ENCODE peak calls at places on chromosomes 12 and 14, in eight cellular contexts. L, X, N, V, H, P, F and E are unnamed samples.

GRCh38 chr14:101713641-101714349 is 47.7 kb upstream of the PPP2R5C start:
- DNase-seq in L (no peak), X (no peak), N (no peak), V (no peak), H (no peak), P (no peak), F (no peak), E (no peak)

GRCh38 chr14:105364100-105364708 is 34.1 kb upstream of the TEX22 start:
- DNase-seq in L (peak; percentile 22), X (peak; percentile 31), N (no peak), V (no peak), H (no peak), P (peak; percentile 95), F (peak; percentile 47), E (peak; percentile 88)

GRCh38 chr14:79465651-79466050 is 745.7 kb downstream of the DIO2 start:
- DNase-seq in L (no peak), X (no peak), N (no peak), V (no peak), H (no peak), P (no peak), F (no peak), E (no peak)

GRCh38 chr12:64412458-64412857 is 8.3 kb downstream of the XPOT start:
- DNase-seq in L (no peak), X (no peak), N (no peak), V (no peak), H (no peak), P (no peak), F (no peak), E (no peak)

GRCh38 chr12:94312388-94312787 is 147.3 kb downstream of the CEP83 start:
- DNase-seq in L (no peak), X (no peak), N (no peak), V (no peak), H (no peak), P (no peak), F (no peak), E (no peak)

GRCh38 chr12:81354327-81354932 is 276.6 kb downstream of the ACSS3 start:
- DNase-seq in L (no peak), X (no peak), N (no peak), V (no peak), H (no peak), P (no peak), F (no peak), E (no peak)

GRCh38 chr14:103185051-103186027 is 62.1 kb downstream of the TNFAIP2 start:
- DNase-seq in L (no peak), X (no peak), N (no peak), V (peak; percentile 54), H (no peak), P (peak; percentile 65), F (no peak), E (no peak)

GRCh38 chr14:102819790-102820330 is 42.6 kb downstream of the TRAF3 start:
- DNase-seq in L (no peak), X (no peak), N (no peak), V (no peak), H (no peak), P (no peak), F (no peak), E (no peak)

GRCh38 chr14:68632591-68632895 is 160.3 kb downstream of the ZFP36L1 start:
- DNase-seq in L (no peak), X (no peak), N (no peak), V (no peak), H (no peak), P (no peak), F (no peak), E (no peak)

GRCh38 chr14:20612403-20612802 is 21.2 kb upstream of the RNASE12 start:
- DNase-seq in L (no peak), X (no peak), N (no peak), V (no peak), H (no peak), P (no peak), F (no peak), E (no peak)

GRCh38 chr12:52514471-52515318 is 5.5 kb downstream of the KRT5 start:
- DNase-seq in L (no peak), X (no peak), N (peak; percentile 3), V (no peak), H (no peak), P (no peak), F (no peak), E (peak; percentile 60)

GRCh38 chr14:27750096-27750495 is 1016.5 kb upstream of the FOXG1 start:
- DNase-seq in L (no peak), X (no peak), N (no peak), V (no peak), H (no peak), P (no peak), F (no peak), E (no peak)

GRCh38 chr12:125351788-125352187 is 286.6 kb downstream of the AACS start:
- DNase-seq in L (no peak), X (no peak), N (no peak), V (no peak), H (no peak), P (no peak), F (no peak), E (no peak)

GRCh38 chr14:105889666-105890473 is 363.5 kb downstream of the TMEM121 start:
- DNase-seq in L (peak; percentile 2), X (no peak), N (no peak), V (no peak), H (no peak), P (peak; percentile 80), F (peak; percentile 4), E (peak; percentile 35)

GRCh38 chr12:100553851-100554404 is 19.6 kb upstream of the GAS2L3 start:
- DNase-seq in L (peak; percentile 32), X (no peak), N (no peak), V (peak; percentile 16), H (no peak), P (no peak), F (no peak), E (no peak)

GRCh38 chr14:21070610-21071224 is 613 bp downstream of the ARHGEF40 start:
- DNase-seq in L (peak; percentile 74), X (no peak), N (peak; percentile 38), V (no peak), H (no peak), P (peak; percentile 71), F (peak; percentile 74), E (peak; percentile 46)

GRCh38 chr12:42584539-42585174 is 4.9 kb downstream of the PRICKLE1 start:
- DNase-seq in L (no peak), X (no peak), N (no peak), V (no peak), H (no peak), P (peak; percentile 24), F (no peak), E (no peak)

GRCh38 chr12:66447643-66448042 is 145.3 kb downstream of the HELB start:
- DNase-seq in L (no peak), X (no peak), N (no peak), V (no peak), H (no peak), P (no peak), F (no peak), E (no peak)

GRCh38 chr14:40113671-40114070 is 681.4 kb upstream of the FBXO33 start:
- DNase-seq in L (no peak), X (no peak), N (no peak), V (no peak), H (no peak), P (no peak), F (no peak), E (no peak)

GRCh38 chr12:76449572-76449971 is 101.4 kb upstream of the BBS10 start:
- DNase-seq in L (no peak), X (no peak), N (no peak), V (peak; percentile 7), H (no peak), P (no peak), F (no peak), E (no peak)

GRCh38 chr14:26934151-26934550 is 336.3 kb upstream of the NOVA1 start:
- DNase-seq in L (no peak), X (no peak), N (no peak), V (no peak), H (no peak), P (no peak), F (no peak), E (no peak)

GRCh38 chr14:32497233-32497632 is 168.1 kb downstream of the AKAP6 start:
- DNase-seq in L (no peak), X (no peak), N (no peak), V (no peak), H (no peak), P (no peak), F (no peak), E (no peak)

GRCh38 chr14:32491413-32492016 is 162.4 kb downstream of the AKAP6 start:
- DNase-seq in L (no peak), X (no peak), N (peak; percentile 29), V (no peak), H (no peak), P (no peak), F (no peak), E (no peak)

GRCh38 chr14:32492482-32492881 is 163.4 kb downstream of the AKAP6 start:
- DNase-seq in L (no peak), X (no peak), N (no peak), V (no peak), H (no peak), P (no peak), F (no peak), E (no peak)

GRCh38 chr14:32494566-32495434 is 165.7 kb downstream of the AKAP6 start:
- DNase-seq in L (no peak), X (no peak), N (no peak), V (no peak), H (no peak), P (no peak), F (no peak), E (no peak)

DNA sequence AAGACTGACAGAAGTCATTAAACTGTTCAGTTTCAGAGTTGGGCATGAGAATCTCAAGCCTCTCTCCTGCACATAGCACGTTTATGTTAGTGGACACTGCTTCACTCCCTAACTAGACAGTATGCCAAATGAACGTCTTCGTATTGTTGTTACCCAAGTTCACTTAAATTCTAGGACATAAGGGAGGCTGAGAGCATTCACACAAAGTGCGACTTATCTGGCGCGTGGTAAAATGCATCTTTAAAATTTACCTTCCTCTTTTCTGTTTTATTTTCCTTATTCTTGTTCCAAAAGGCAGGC is 166.3 kb downstream of the AKAP6 start:
- DNase-seq in L (no peak), X (no peak), N (no peak), V (no peak), H (no peak), P (no peak), F (no peak), E (no peak)
- H3K4me3 ChIP-seq in L (no peak overlapping the region), X (no peak overlapping the region), N (no peak overlapping the region), V (no peak overlapping the region), H (no peak overlapping the region), P (peak overlapping the region; percentile 31), F (no peak overlapping the region), E (no peak overlapping the region)

GRCh38 chr14:22071001-22071400 is 397.4 kb upstream of the OR4E1 start:
- DNase-seq in L (no peak), X (no peak), N (no peak), V (no peak), H (peak; percentile 38), P (no peak), F (peak; percentile 40), E (peak; percentile 27)
- TF ChIP-seq EP300 in L (no peak), X (no peak), N (no peak), V (no peak), H (no peak), P (no peak), F (no peak), E (no peak)

GRCh38 chr14:54784060-54784459 is 118.6 kb downstream of the GCH1 start:
- DNase-seq in L (no peak), X (no peak), N (no peak), V (no peak), H (no peak), P (no peak), F (no peak), E (no peak)
- TF ChIP-seq CTCF in L (no peak), X (no peak), N (no peak), V (no peak), H (no peak), P (no peak), F (no peak), E (no peak)

GRCh38 chr12:7934153-7934552 is 1.8 kb downstream of the SLC2A3 start:
- DNase-seq in L (no peak), X (no peak), N (no peak), V (no peak), H (no peak), P (no peak), F (no peak), E (no peak)
- H3K4me3 ChIP-seq in L (peak overlapping the region; percentile 57), X (peak overlapping the region; percentile 57), N (peak overlapping the region; percentile 67), V (peak overlapping the region; percentile 51), H (peak overlapping the region; percentile 83), P (peak overlapping the region; percentile 53), F (no peak overlapping the region), E (peak overlapping the region; percentile 62)